ENCODE peak calls at places on chromosomes 16 and 17, in four cellular contexts. P, D, X and R are unnamed samples.
A peak's percentile ranks its signal among the peaks of the same experiment; 100 is the strongest.

GRCh38 chr17:9200197-9200662 is 178.9 kb downstream of the NTN1 start:
- DNase-seq in P (no peak), D (no peak), X (no peak), R (no peak)

GRCh38 chr16:15897834-15898254 is 9.4 kb upstream of the CEP20 start:
- DNase-seq in P (no peak), D (peak; percentile 61), X (no peak), R (peak; percentile 8)

GRCh38 chr17:43220511-43221125 is 7.8 kb downstream of the CCDC200 start:
- DNase-seq in P (no peak), D (no peak), X (no peak), R (no peak)

GRCh38 chr17:66952681-66953638 is 11.5 kb upstream of the CACNG4 start:
- DNase-seq in P (no peak), D (no peak), X (no peak), R (no peak)

GRCh38 chr17:76527430-76528111 is 9.9 kb downstream of the CYGB start:
- DNase-seq in P (peak; percentile 97), D (peak; percentile 89), X (peak; percentile 87), R (peak; percentile 94)

GRCh38 chr16:84209989-84210388 is 19.0 kb downstream of the ADAD2 start:
- DNase-seq in P (no peak), D (no peak), X (no peak), R (peak; percentile 24)

GRCh38 chr17:9443811-9444210 is 131.8 kb downstream of the STX8 start:
- DNase-seq in P (no peak), D (no peak), X (no peak), R (no peak)

GRCh38 chr17:74431568-74432483 is at the start of gene GPRC5C:
- DNase-seq in P (peak; percentile 51), D (no peak), X (peak; percentile 85), R (peak; percentile 57)

GRCh38 chr16:85749686-85750020 is 1.2 kb downstream of the C16orf74 start:
- DNase-seq in P (no peak), D (no peak), X (no peak), R (no peak)

GRCh38 chr17:15655162-15655561 is 28.9 kb downstream of the TRIM16 start:
- DNase-seq in P (peak; percentile 38), D (no peak), X (peak; percentile 83), R (no peak)

GRCh38 chr17:1438593-1439083 is 17.4 kb downstream of the CRK start:
- DNase-seq in P (peak; percentile 94), D (peak; percentile 64), X (peak; percentile 28), R (peak; percentile 86)

GRCh38 chr17:42680331-42680808 is 1.3 kb downstream of the CCR10 start:
- DNase-seq in P (peak; percentile 61), D (no peak), X (no peak), R (no peak)

GRCh38 chr17:2002767-2003329 is 22.3 kb downstream of the RTN4RL1 start:
- DNase-seq in P (no peak), D (no peak), X (no peak), R (no peak)

GRCh38 chr16:27232875-27233605 is 29.7 kb downstream of the KDM8 start:
- DNase-seq in P (no peak), D (no peak), X (no peak), R (no peak)